ENCODE peak calls at places on chromosome 19, in seven cellular contexts. B is AML-193; S is mammary epithelial cell; P is germinal center; M is neuronal stem cell; R is right atrium auricular region; J is effector CD4-positive, alpha-beta T cell. Z is an unnamed sample.

GRCh38 chr19:6744381-6745288 is 5.2 kb downstream of the TRIP10 start:
- DNase-seq in R (peak), B (no peak), S (peak), J (no peak), P (no peak), M (no peak), Z (peak)

GRCh38 chr19:40433391-40434216 is 7.8 kb upstream of the SERTAD1 start:
- DNase-seq in J (peak), B (peak), P (peak), S (peak), M (peak), R (peak), Z (peak)

GRCh38 chr19:35901854-35902661 is at the start of gene HCST:
- DNase-seq in P (peak), J (peak), R (no peak), S (peak), M (no peak), B (peak), Z (no peak)

GRCh38 chr19:43765109-43765876 is 10.5 kb upstream of the SMG9 start:
- DNase-seq in M (no peak), P (no peak), S (peak), R (peak), J (peak), B (peak), Z (no peak)

GRCh38 chr19:35963514-35963913 is 27.3 kb downstream of the LRFN3 start:
- DNase-seq in S (peak), B (no peak), J (no peak), M (peak), R (no peak), P (no peak), Z (no peak)

GRCh38 chr19:16584825-16585801 is 12.9 kb upstream of the SLC35E1 start:
- DNase-seq in P (no peak), J (no peak), R (no peak), B (peak), M (no peak), S (no peak), Z (no peak)

GRCh38 chr19:38273499-38273898 is 9.1 kb downstream of the SPINT2 start:
- DNase-seq in P (no peak), M (no peak), S (no peak), B (no peak), J (no peak), R (no peak), Z (no peak)

GRCh38 chr19:5590865-5591154 is 23.1 kb upstream of the TINCR start:
- DNase-seq in S (no peak), B (no peak), P (no peak), J (no peak), R (no peak), M (no peak), Z (no peak)

GRCh38 chr19:48659768-48660167 is 13.0 kb downstream of the NTN5 start:
- DNase-seq in M (no peak), S (peak), P (peak), B (no peak), R (no peak), J (no peak), Z (no peak)

GRCh38 chr19:6225232-6225635 is 54.5 kb downstream of the MLLT1 start:
- DNase-seq in R (no peak), J (no peak), M (no peak), P (no peak), B (no peak), S (no peak), Z (no peak)

GRCh38 chr19:55178781-55179569 is 1.1 kb downstream of the SYT5 start:
- DNase-seq in S (peak), P (peak), J (peak), R (no peak), B (peak), M (peak), Z (no peak)

GRCh38 chr19:1566392-1567115 is 1.6 kb downstream of the MEX3D start:
- DNase-seq in R (peak), P (no peak), B (no peak), S (peak), M (peak), J (no peak), Z (peak)

GRCh38 chr19:18274776-18275356 is 614 bp upstream of the IQCN start:
- DNase-seq in P (no peak), B (peak), J (no peak), M (no peak), R (peak), S (peak), Z (peak)

GRCh38 chr19:34428549-34429285 is 536 bp downstream of the UBA2 start:
- DNase-seq in J (no peak), P (peak), S (peak), M (peak), R (no peak), B (no peak), Z (peak)

GRCh38 chr19:14440049-14440448 is 6.9 kb downstream of the PKN1 start:
- DNase-seq in J (peak), M (no peak), R (peak), S (no peak), B (peak), P (peak), Z (no peak)

GRCh38 chr19:50537769-50538230 is 24.1 kb upstream of the ASPDH start:
- DNase-seq in P (peak), M (peak), R (peak), S (peak), J (peak), B (peak), Z (no peak)

GRCh38 chr19:3968556-3969434 is 2.1 kb downstream of the DAPK3 start:
- DNase-seq in R (peak), P (no peak), J (no peak), M (peak), B (no peak), S (peak), Z (peak)

GRCh38 chr19:48342841-48343540 is 17.6 kb downstream of the EMP3 start:
- DNase-seq in B (no peak), S (peak), J (no peak), M (no peak), R (no peak), P (no peak), Z (no peak)

GRCh38 chr19:4694211-4694987 is 24.3 kb upstream of the MYDGF start:
- DNase-seq in J (no peak), R (peak), P (no peak), M (no peak), S (peak), B (no peak), Z (no peak)

GRCh38 chr19:676343-677105 is at the start of gene FSTL3:
- DNase-seq in M (no peak), S (peak), J (no peak), B (no peak), P (no peak), R (no peak), Z (no peak)

GRCh38 chr19:44003461-44004134 is 841 bp downstream of the ZNF230 start:
- DNase-seq in B (peak), S (peak), R (no peak), M (no peak), P (peak), J (no peak), Z (no peak)

GRCh38 chr19:44903602-44904425 is 1.8 kb upstream of the APOE start:
- DNase-seq in S (no peak), B (peak), J (peak), P (peak), R (peak), M (peak), Z (peak)

GRCh38 chr19:8302357-8302691 is 5.8 kb downstream of the CD320 start:
- DNase-seq in S (no peak), R (peak), M (no peak), J (no peak), B (no peak), P (no peak), Z (no peak)

GRCh38 chr19:3135961-3136683 is at the start of gene GNA15:
- DNase-seq in J (peak), M (no peak), B (peak), R (no peak), S (peak), P (no peak), Z (no peak)

GRCh38 chr19:36128392-36128736 is 11.5 kb upstream of the CAPNS1 start:
- DNase-seq in B (peak), J (no peak), R (no peak), M (no peak), S (no peak), P (no peak), Z (no peak)

GRCh38 chr19:21221653-21222052 is 79.8 kb downstream of the ZNF431 start:
- DNase-seq in M (no peak), P (no peak), R (no peak), B (no peak), J (no peak), S (no peak), Z (no peak)

GRCh38 chr19:49837009-49837310 is 14.0 kb upstream of the PTOV1 start:
- DNase-seq in S (no peak), R (no peak), P (no peak), J (no peak), B (no peak), M (no peak), Z (no peak)

GRCh38 chr19:19275166-19275565 is 2.1 kb upstream of the TM6SF2 start:
- DNase-seq in J (no peak), M (no peak), B (no peak), R (no peak), S (no peak), P (no peak), Z (no peak)